ENCODE peak calls at places on chromosomes 5 and 9, in five cellular contexts. N is heart right ventricle, L is mammary epithelial cell, Y is IMR-90, T is PC-3. I is an unnamed sample.

GRCh38 chr9:93193373-93193725 is 9.4 kb downstream of the WNK2 start:
- DNase-seq in N (no peak), L (peak; percentile 29), Y (no peak), T (no peak), I (no peak)

GRCh38 chr5:94316916-94317838 is 301.2 kb downstream of the KIAA0825 start:
- DNase-seq in N (no peak), L (no peak), Y (peak; percentile 14), T (no peak), I (no peak)

GRCh38 chr5:138632900-138633489 is 57.8 kb upstream of the HSPA9 start:
- DNase-seq in N (peak; percentile 68), L (peak; percentile 70), Y (peak; percentile 75), T (peak; percentile 34), I (peak; percentile 64)

GRCh38 chr9:116877072-116877471 is 190.0 kb downstream of the TRIM32 start:
- DNase-seq in N (no peak), L (no peak), Y (no peak), T (no peak), I (no peak)

GRCh38 chr5:181220178-181220515 is 2.9 kb upstream of the TRIM41 start:
- DNase-seq in N (no peak), L (no peak), Y (no peak), T (no peak), I (no peak)

GRCh38 chr5:144203750-144204596 is 33.3 kb downstream of the KCTD16 start:
- DNase-seq in N (peak; percentile 41), L (peak; percentile 46), Y (peak; percentile 82), T (peak; percentile 73), I (peak; percentile 44)

GRCh38 chr9:106358331-106358730 is 504.6 kb upstream of the ZNF462 start:
- DNase-seq in N (no peak), L (no peak), Y (no peak), T (no peak), I (no peak)

GRCh38 chr5:142472306-142472951 is 147.6 kb upstream of the SPRY4 start:
- DNase-seq in N (no peak), L (peak; percentile 85), Y (peak; percentile 96), T (peak; percentile 89), I (no peak)

GRCh38 chr5:124064956-124065355 is 553.0 kb downstream of the CSNK1G3 start:
- DNase-seq in N (no peak), L (no peak), Y (peak; percentile 3), T (peak; percentile 2), I (no peak)

GRCh38 chr5:1430121-1430795 is 15.0 kb downstream of the SLC6A3 start:
- DNase-seq in N (no peak), L (no peak), Y (no peak), T (no peak), I (peak; percentile 4)

GRCh38 chr5:94793113-94793815 is 174.8 kb downstream of the SLF1 start:
- DNase-seq in N (no peak), L (no peak), Y (peak; percentile 92), T (peak; percentile 15), I (no peak)

GRCh38 chr5:166505546-166505945 is 1785.9 kb upstream of the WWC1 start:
- DNase-seq in N (no peak), L (no peak), Y (no peak), T (no peak), I (no peak)

GRCh38 chr5:71907589-71908145 is 188.6 kb downstream of the CARTPT start:
- DNase-seq in N (no peak), L (no peak), Y (no peak), T (no peak), I (peak; percentile 22)

GRCh38 chr9:16710888-16711287 is 159.6 kb downstream of the BNC2 start:
- DNase-seq in N (no peak), L (no peak), Y (no peak), T (no peak), I (peak; percentile 44)

GRCh38 chr9:123309611-123310010 is 41.2 kb upstream of the STRBP start:
- DNase-seq in N (no peak), L (peak; percentile 52), Y (no peak), T (no peak), I (no peak)

GRCh38 chr5:53422539-53422938 is 57.9 kb upstream of the FST start:
- DNase-seq in N (no peak), L (peak; percentile 87), Y (peak; percentile 94), T (peak; percentile 53), I (no peak)

GRCh38 chr5:172151661-172152210 is 36.3 kb downstream of the STK10 start:
- DNase-seq in N (no peak), L (no peak), Y (no peak), T (no peak), I (no peak)

GRCh38 chr9:87909310-87910041 is 8.3 kb upstream of the SPATA31C1 start:
- DNase-seq in N (no peak), L (no peak), Y (no peak), T (peak; percentile 85), I (no peak)

GRCh38 chr5:110625376-110625999 is 101.0 kb downstream of the TMEM232 start:
- DNase-seq in N (no peak), L (peak; percentile 2), Y (peak; percentile 52), T (peak; percentile 70), I (no peak)

GRCh38 chr5:100260968-100261367 is 274.2 kb upstream of the FAM174A start:
- DNase-seq in N (no peak), L (no peak), Y (no peak), T (no peak), I (no peak)

GRCh38 chr9:135969064-135969683 is 8.0 kb upstream of the UBAC1 start:
- DNase-seq in N (no peak), L (no peak), Y (peak; percentile 22), T (no peak), I (no peak)

GRCh38 chr9:14205463-14205862 is 108.5 kb downstream of the NFIB start:
- DNase-seq in N (no peak), L (peak; percentile 88), Y (peak; percentile 82), T (peak; percentile 89), I (no peak)

GRCh38 chr9:86287013-86287412 is 4.7 kb upstream of the ISCA1 start:
- DNase-seq in N (no peak), L (peak; percentile 8), Y (peak; percentile 70), T (peak; percentile 39), I (peak; percentile 38)

GRCh38 chr9:17116400-17116837 is 18.4 kb upstream of the CNTLN start:
- DNase-seq in N (no peak), L (peak; percentile 30), Y (peak; percentile 54), T (peak; percentile 60), I (no peak)

GRCh38 chr5:173676375-173676774 is 59.9 kb upstream of the BOD1 start:
- DNase-seq in N (no peak), L (no peak), Y (no peak), T (no peak), I (no peak)

GRCh38 chr5:119335261-119335677 is 20.6 kb upstream of the TNFAIP8 start:
- DNase-seq in N (no peak), L (no peak), Y (no peak), T (no peak), I (no peak)

GRCh38 chr5:10591946-10592345 is 28.1 kb downstream of the ANKRD33B start:
- DNase-seq in N (no peak), L (no peak), Y (no peak), T (peak; percentile 30), I (no peak)

DNA sequence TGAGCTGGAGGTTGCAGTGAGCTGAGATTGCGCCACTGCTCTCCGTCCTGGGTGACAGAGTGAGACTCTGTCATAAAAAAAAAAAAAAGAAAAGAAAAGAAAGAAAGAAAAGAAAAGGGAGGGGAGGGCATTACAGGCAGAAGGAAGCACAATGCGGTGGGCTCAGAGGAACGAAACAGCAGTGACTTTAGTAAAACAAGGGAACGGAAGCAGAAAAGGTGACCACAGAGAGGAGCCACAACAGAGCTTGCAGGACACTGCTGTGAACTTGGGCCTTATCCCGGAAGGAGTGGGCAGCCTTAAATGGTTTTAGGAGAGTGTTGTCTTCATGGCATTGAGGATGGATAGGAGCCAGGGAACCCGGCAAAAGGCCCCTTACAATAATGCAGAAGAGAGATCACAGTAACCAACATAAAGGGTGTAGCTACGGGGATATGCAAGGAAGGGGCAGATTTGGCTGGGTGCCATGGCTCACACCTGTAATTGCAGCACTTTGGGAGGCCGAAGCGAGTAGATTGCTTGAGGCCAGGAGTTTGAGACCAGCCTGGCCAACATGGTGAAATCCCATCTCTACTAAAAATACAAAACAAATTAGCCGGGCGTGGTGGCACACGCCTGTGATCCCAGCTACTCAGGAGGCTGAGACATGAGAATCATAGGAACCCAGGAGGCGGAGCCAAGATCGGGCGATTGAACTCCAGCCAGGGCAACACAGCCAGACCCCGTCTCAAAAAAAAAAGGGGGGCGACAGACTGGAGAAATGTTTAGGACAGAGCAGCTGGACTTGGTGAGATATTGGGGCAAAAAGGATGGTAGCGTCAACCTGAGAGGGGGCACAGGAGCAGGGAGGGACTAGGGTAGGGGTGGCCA is 83.9 kb upstream of the ZBTB43 start:
- DNase-seq in N (no peak), L (no peak), Y (no peak), T (no peak), I (no peak)
- H3K27me3 ChIP-seq in N (no peaks in the 10 kb centered on the region), L (no peaks in the 10 kb centered on the region), Y (peaks cover 46% of the 10 kb centered on the region), T (peaks cover 14% of the 10 kb centered on the region), I (no peaks in the 10 kb centered on the region)

GRCh38 chr5:25416960-25417359 is 772.2 kb upstream of the CDH10 start:
- DNase-seq in N (no peak), L (no peak), Y (no peak), T (no peak), I (no peak)

GRCh38 chr5:25414746-25415145 is 770.0 kb upstream of the CDH10 start:
- DNase-seq in N (no peak), L (no peak), Y (no peak), T (peak; percentile 72), I (no peak)

GRCh38 chr5:25415970-25416369 is 771.2 kb upstream of the CDH10 start:
- DNase-seq in N (no peak), L (no peak), Y (no peak), T (no peak), I (no peak)

GRCh38 chr5:25412116-25412661 is 767.4 kb upstream of the CDH10 start:
- DNase-seq in N (no peak), L (no peak), Y (no peak), T (no peak), I (no peak)
- H3K9me3 ChIP-seq in N (peaks cover 3% of the 10 kb centered on the region), L (peaks cover 9% of the 10 kb centered on the region), Y (peaks cover 2% of the 10 kb centered on the region), T (no peaks in the 10 kb centered on the region), I (no peaks in the 10 kb centered on the region)

GRCh38 chr5:55988979-55989612 is 5.7 kb downstream of the IL6ST start:
- DNase-seq in N (no peak), L (no peak), Y (no peak), T (no peak), I (no peak)

GRCh38 chr5:55982957-55983381 is 11.8 kb downstream of the IL6ST start:
- DNase-seq in N (no peak), L (no peak), Y (no peak), T (peak; percentile 11), I (no peak)

GRCh38 chr5:55986931-55987330 is 7.8 kb downstream of the IL6ST start:
- DNase-seq in N (no peak), L (no peak), Y (no peak), T (no peak), I (no peak)

GRCh38 chr5:55985181-55985580 is 9.6 kb downstream of the IL6ST start:
- DNase-seq in N (no peak), L (no peak), Y (no peak), T (no peak), I (no peak)

DNA sequence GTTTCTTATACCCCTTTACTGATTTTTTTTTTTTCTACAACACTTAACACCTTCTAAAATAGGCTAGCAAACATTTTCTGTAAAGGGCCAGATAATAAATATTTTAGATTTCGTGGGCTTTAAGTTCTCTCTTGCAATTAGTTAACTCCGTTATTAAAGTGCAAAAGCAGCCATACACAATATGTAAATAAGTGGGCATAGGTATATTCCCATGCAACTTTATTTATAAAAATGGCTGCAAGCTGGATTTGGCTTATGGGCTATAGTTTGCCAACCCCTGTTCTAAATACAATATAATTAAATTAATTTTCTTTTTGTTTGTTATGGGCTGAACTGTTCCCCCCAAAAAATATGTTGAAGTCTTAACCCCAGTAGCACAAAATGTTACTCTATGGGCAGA is 10.8 kb downstream of the IL6ST start:
- DNase-seq in N (no peak), L (no peak), Y (no peak), T (no peak), I (no peak)
- H3K4me3 ChIP-seq in N (no peak overlapping the region), L (no peak overlapping the region), Y (no peak overlapping the region), T (no peak overlapping the region), I (no peak overlapping the region)

GRCh38 chr5:77213601-77214000 is 3.1 kb downstream of the PDE8B start:
- DNase-seq in N (no peak), L (no peak), Y (no peak), T (no peak), I (no peak)
- H3K27me3 ChIP-seq in N (no peaks in the 10 kb centered on the region), L (peaks cover 37% of the 10 kb centered on the region), Y (peaks cover 57% of the 10 kb centered on the region), T (peaks cover 22% of the 10 kb centered on the region), I (no peaks in the 10 kb centered on the region)

I was measured in WERI-Rb-1.